ENCODE peak calls at places on chromosomes 13 and 19, in ten cellular contexts. G is ovary; H is endothelial cell; A is osteocyte; N is bronchial epithelial cell; B is natural killer cell; Q is WTC11; Y is type B pancreatic cell; M is fibroblast of pulmonary artery; J is CD4-positive, alpha-beta T cell. W is an unnamed sample.

GRCh38 chr19:33446918-33447293 is 73.4 kb downstream of the CEBPG start:
- DNase-seq in G (no peak), H (no peak), A (no peak), N (no peak), B (no peak), Q (no peak), Y (no peak), M (no peak), J (no peak), W (peak)

GRCh38 chr13:96780105-96780504 is 214.2 kb downstream of the OXGR1 start:
- DNase-seq in G (no peak), H (no peak), A (no peak), N (no peak), B (no peak), Q (no peak), Y (no peak), M (peak), J (no peak), W (no peak)

GRCh38 chr13:77460195-77460594 is 75.3 kb upstream of the SCEL start:
- DNase-seq in G (no peak), H (no peak), A (no peak), N (no peak), B (no peak), Q (no peak), Y (no peak), M (peak), J (no peak), W (peak)

GRCh38 chr13:62643007-62643483 is 1227.4 kb upstream of the PCDH20 start:
- DNase-seq in G (no peak), H (no peak), A (no peak), N (peak), B (no peak), Q (no peak), Y (no peak), M (peak), J (no peak), W (no peak)

GRCh38 chr19:41795031-41795461 is 1.3 kb upstream of the CEACAM3 start:
- DNase-seq in G (no peak), H (peak), A (no peak), N (peak), B (peak), Q (peak), Y (no peak), M (peak), J (peak), W (peak)

GRCh38 chr19:1474011-1474764 is 4.8 kb downstream of the C19orf25 start:
- DNase-seq in G (no peak), H (no peak), A (no peak), N (no peak), B (no peak), Q (peak), Y (no peak), M (no peak), J (no peak), W (no peak)

GRCh38 chr13:41516166-41516565 is 58.8 kb downstream of the RGCC start:
- DNase-seq in G (no peak), H (no peak), A (peak), N (no peak), B (no peak), Q (no peak), Y (no peak), M (no peak), J (no peak), W (no peak)

GRCh38 chr13:75566658-75567057 is 17.1 kb downstream of the UCHL3 start:
- DNase-seq in G (no peak), H (no peak), A (no peak), N (peak), B (no peak), Q (no peak), Y (no peak), M (peak), J (no peak), W (no peak)

GRCh38 chr13:113083402-113084061 is 22.1 kb upstream of the F7 start:
- DNase-seq in G (no peak), H (no peak), A (no peak), N (peak), B (no peak), Q (no peak), Y (no peak), M (peak), J (no peak), W (no peak)

GRCh38 chr19:38374332-38375097 is at the start of gene PSMD8:
- DNase-seq in G (peak), H (peak), A (peak), N (peak), B (peak), Q (peak), Y (peak), M (peak), J (peak), W (peak)
- TF ChIP-seq CTCF in G (no peak), H (no peak), A (peak), N (peak), B (no peak), Q (no peak), Y (peak), M (peak), J (peak), W (no peak)

DNA sequence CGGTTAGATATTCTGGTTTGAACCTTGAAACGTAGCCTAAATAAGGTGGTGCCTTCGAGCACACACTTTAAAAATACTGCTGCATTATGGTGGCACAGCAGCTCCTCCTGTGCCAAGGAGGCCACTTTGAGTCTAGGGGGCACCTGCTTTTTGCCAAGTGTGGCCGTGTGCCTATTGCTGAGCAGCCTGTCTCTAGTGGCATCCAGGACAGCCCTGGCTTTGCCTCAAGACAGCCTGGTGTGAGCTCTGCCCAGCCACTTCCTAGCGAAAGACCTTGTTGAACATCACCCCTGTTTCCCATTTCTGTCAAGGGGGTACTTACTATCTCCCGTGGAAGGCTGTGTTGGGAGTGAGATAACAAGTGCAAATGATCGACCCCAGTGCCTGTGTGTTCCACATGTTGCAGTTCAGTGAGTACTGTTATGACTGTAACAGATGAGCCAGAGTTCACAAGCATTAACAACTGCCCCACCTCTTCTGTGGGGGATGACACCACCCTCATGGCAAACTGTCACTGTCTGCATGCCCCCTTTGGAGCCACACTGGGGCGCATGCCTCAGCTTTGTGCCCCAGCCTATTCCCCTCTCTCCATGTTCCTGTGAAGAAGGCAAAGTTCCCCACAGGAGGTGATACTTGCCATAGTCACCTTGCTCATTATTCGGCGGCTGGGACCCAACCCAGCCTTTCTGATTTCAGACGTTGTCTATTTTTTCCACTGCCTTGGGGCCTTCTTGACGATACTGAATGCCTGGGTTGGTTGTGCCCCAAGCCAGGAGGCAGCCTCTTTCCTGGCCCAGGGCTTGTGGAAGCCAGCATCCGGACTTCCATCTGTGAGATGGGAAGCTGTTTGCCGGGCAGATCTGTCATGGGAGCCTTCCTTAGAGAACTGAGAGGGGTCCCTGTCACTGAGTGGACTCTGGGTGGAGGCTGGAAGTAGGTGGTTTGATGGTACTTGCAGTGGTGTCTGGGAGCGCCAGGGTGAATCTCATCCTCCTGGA is 5.4 kb downstream of the GATAD2A start:
- DNase-seq in G (no peak), H (no peak), A (no peak), N (no peak), B (peak), Q (no peak), Y (no peak), M (no peak), J (no peak), W (no peak)
- TF ChIP-seq CTCF in G (no peak), H (no peak), A (no peak), N (no peak), B (peak), Q (no peak), Y (no peak), M (no peak), J (no peak), W (no peak)

GRCh38 chr19:49496574-49497008 is 357 bp downstream of the RPS11 start:
- DNase-seq in G (no peak), H (no peak), A (no peak), N (no peak), B (no peak), Q (no peak), Y (no peak), M (no peak), J (no peak), W (no peak)
- TF ChIP-seq CTCF in G (peak), H (no peak), A (no peak), N (no peak), B (no peak), Q (no peak), Y (no peak), M (no peak), J (no peak), W (no peak)

DNA sequence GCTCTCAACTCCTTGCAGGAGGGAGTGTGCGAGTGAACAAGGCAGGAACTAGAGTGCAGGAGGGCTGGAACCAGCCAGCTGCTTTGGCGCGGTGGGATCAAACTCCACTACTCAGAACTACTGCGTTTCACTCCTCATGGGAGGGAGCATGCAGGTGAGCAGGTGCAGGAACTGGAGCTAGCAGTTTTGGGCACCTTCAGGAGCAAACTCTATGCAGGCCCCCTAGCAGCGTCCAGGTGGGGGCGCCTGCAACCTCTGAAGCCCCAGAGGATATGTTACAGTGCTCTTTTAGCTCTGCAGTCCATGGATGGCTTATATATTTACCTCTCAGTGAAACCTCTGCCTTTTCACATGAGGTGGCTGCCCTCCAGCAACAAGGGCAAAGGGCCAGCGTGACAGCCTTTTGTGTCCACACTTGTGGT is 1303.4 kb downstream of the PCDH9 start:
- DNase-seq in G (no peak), H (peak), A (no peak), N (no peak), B (no peak), Q (peak), Y (no peak), M (no peak), J (no peak), W (no peak)
- TF ChIP-seq CTCF in G (no peak), H (no peak), A (peak), N (peak), B (peak), Q (no peak), Y (peak), M (peak), J (no peak), W (no peak)

DNA sequence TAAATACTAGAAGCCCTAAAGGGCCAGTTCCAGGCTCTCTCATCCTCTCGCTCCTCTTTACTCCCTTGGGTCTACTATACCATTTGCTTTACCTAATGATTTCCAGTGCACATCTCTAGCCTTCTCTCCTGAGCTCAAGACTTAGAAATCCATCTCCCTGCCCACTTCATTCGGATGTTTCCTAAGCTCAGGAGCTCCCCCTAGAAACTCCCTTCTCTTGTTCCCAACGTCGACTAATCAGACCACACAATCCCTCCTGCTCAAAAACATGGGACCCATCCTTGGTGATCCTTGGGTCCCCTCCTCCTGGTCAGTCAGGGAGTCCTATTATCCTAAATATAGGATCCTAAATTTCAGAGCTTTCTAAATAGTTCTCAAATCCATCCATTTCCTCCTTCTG is 21.1 kb upstream of the STK24 start:
- DNase-seq in G (no peak), H (no peak), A (no peak), N (no peak), B (no peak), Q (no peak), Y (no peak), M (peak), J (no peak), W (no peak)
- TF ChIP-seq CTCF in G (no peak), H (no peak), A (no peak), N (no peak), B (no peak), Q (no peak), Y (no peak), M (peak), J (no peak), W (no peak)

GRCh38 chr19:2952953-2953481 is 8.2 kb upstream of the ZNF77 start:
- DNase-seq in G (no peak), H (no peak), A (no peak), N (peak), B (no peak), Q (no peak), Y (no peak), M (no peak), J (no peak), W (no peak)
- TF ChIP-seq CTCF in G (peak), H (no peak), A (no peak), N (peak), B (no peak), Q (no peak), Y (peak), M (no peak), J (no peak), W (no peak)

DNA sequence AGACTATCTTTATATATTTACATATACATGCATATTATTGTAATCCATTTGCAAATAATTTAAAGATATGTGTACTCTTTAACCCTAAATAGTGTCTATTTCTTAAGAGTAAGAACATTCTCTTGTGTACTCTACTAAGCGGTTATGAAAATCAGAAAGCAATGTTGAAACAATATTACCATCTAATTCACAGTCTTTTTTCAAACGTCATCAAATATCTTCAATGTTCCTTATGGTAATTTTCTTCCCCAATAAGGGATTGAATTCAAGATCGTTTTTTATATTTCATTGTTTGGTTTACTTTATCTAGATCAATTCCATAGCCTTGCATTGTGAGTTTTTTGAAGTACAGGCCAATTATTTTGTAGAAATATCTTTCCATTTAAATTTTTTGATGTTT is 1647.4 kb upstream of the PRR20A start:
- DNase-seq in G (no peak), H (no peak), A (no peak), N (no peak), B (no peak), Q (no peak), Y (no peak), M (no peak), J (no peak), W (no peak)
- TF ChIP-seq CTCF in G (no peak), H (no peak), A (no peak), N (no peak), B (no peak), Q (no peak), Y (no peak), M (no peak), J (no peak), W (no peak)

W was measured in CD14-positive monocyte.